ENCODE peak calls at places on chromosomes 16 and 17, in five cellular contexts. H is renal cortical epithelial cell; E is stimulated activated CD4-positive, alpha-beta T cell treated with anti-CD3 and anti-CD28 coated beads, Interleukin-12 subunit alpha, Interleukin-12 subunit beta, amount 100 ng/mL, for 4 hours; I is left ventricle myocardium superior; L is SJCRH30. T is an unnamed sample.

GRCh38 chr17:77885678-77886386 is 72.7 kb upstream of the TNRC6C start:
- DNase-seq in H (no peak), L (no peak), I (no peak), E (no peak), T (no peak)

GRCh38 chr16:85437161-85438052 is 175.7 kb upstream of the GSE1 start:
- DNase-seq in H (no peak), E (no peak), I (no peak), L (peak; percentile 83), T (peak; percentile 93)

GRCh38 chr16:70638814-70639792 is 7.3 kb upstream of the IL34 start:
- DNase-seq in H (no peak), E (no peak), I (no peak), L (peak; percentile 45), T (no peak)

GRCh38 chr16:89452925-89453324 is 37.4 kb downstream of the ANKRD11 start:
- DNase-seq in L (no peak), E (no peak), I (no peak), H (no peak), T (no peak)

GRCh38 chr17:68910256-68910705 is 44.9 kb downstream of the ABCA8 start:
- DNase-seq in L (no peak), H (no peak), I (peak; percentile 36), E (no peak), T (no peak)

GRCh38 chr16:23837553-23838308 is 1.9 kb downstream of the PRKCB start:
- DNase-seq in L (no peak), E (no peak), H (no peak), I (no peak), T (no peak)

GRCh38 chr17:56978441-56979090 is 635 bp downstream of the SCPEP1 start:
- DNase-seq in E (no peak), L (no peak), I (no peak), H (no peak), T (no peak)

GRCh38 chr17:16459850-16460550 is 32.0 kb downstream of the LRRC75A start:
- DNase-seq in H (no peak), L (no peak), I (no peak), E (no peak), T (no peak)

GRCh38 chr17:6323626-6324356 is 111.1 kb downstream of the AIPL1 start:
- DNase-seq in I (peak; percentile 32), L (peak; percentile 8), E (no peak), H (no peak), T (no peak)

GRCh38 chr17:73647767-73648542 is 3.7 kb upstream of the SDK2 start:
- DNase-seq in E (no peak), H (no peak), I (no peak), L (no peak), T (no peak)

GRCh38 chr17:5416886-5417285 is 2.6 kb downstream of the NUP88 start:
- DNase-seq in H (no peak), L (no peak), I (no peak), E (no peak), T (peak; percentile 1)